ENCODE peak calls at places on chromosomes 7 and 10, in eight cellular contexts. D, F, X, K, I, M, Y and B are unnamed samples.

GRCh38 chr7:44293561-44294324 is 31.7 kb downstream of the CAMK2B start:
- DNase-seq in D (no peak), F (no peak), X (no peak), K (no peak), I (no peak), M (no peak), Y (no peak), B (no peak)

GRCh38 chr10:83522881-83523386 is 616.4 kb upstream of the GHITM start:
- DNase-seq in D (no peak), F (no peak), X (no peak), K (no peak), I (no peak), M (no peak), Y (no peak), B (no peak)

GRCh38 chr10:3763852-3764625 is 21.0 kb downstream of the KLF6 start:
- DNase-seq in D (no peak), F (no peak), X (peak), K (no peak), I (no peak), M (no peak), Y (no peak), B (no peak)

GRCh38 chr10:124735491-124736286 is 8.5 kb downstream of the FAM53B start:
- DNase-seq in D (no peak), F (no peak), X (no peak), K (no peak), I (no peak), M (no peak), Y (no peak), B (no peak)

GRCh38 chr7:1081931-1082401 is 5.9 kb upstream of the GPER1 start:
- DNase-seq in D (peak), F (peak), X (no peak), K (no peak), I (no peak), M (no peak), Y (peak), B (peak)

GRCh38 chr10:519055-519715 is 170.3 kb downstream of the DIP2C start:
- DNase-seq in D (no peak), F (no peak), X (no peak), K (no peak), I (no peak), M (no peak), Y (no peak), B (no peak)

GRCh38 chr10:77857272-77857671 is 69.3 kb downstream of the DLG5 start:
- DNase-seq in D (no peak), F (no peak), X (no peak), K (no peak), I (no peak), M (no peak), Y (no peak), B (no peak)

GRCh38 chr10:3622845-3623621 is 162.0 kb downstream of the KLF6 start:
- DNase-seq in D (no peak), F (no peak), X (peak), K (no peak), I (no peak), M (no peak), Y (no peak), B (no peak)

GRCh38 chr10:100725869-100726426 is 19.4 kb upstream of the PAX2 start:
- DNase-seq in D (no peak), F (no peak), X (no peak), K (no peak), I (no peak), M (no peak), Y (no peak), B (no peak)

GRCh38 chr7:16007911-16008310 is 321.4 kb upstream of the MEOX2 start:
- DNase-seq in D (no peak), F (no peak), X (no peak), K (no peak), I (no peak), M (no peak), Y (no peak), B (no peak)

GRCh38 chr10:124802313-124802675 is 675 bp downstream of the ABRAXAS2 start:
- DNase-seq in D (no peak), F (no peak), X (no peak), K (no peak), I (peak), M (no peak), Y (no peak), B (no peak)

GRCh38 chr7:102287082-102287464 is 405 bp downstream of the SH2B2 start:
- DNase-seq in D (no peak), F (no peak), X (no peak), K (no peak), I (no peak), M (no peak), Y (no peak), B (peak)

GRCh38 chr10:24360286-24361127 is 151.6 kb downstream of the KIAA1217 start:
- DNase-seq in D (peak), F (no peak), X (peak), K (no peak), I (no peak), M (no peak), Y (no peak), B (no peak)

GRCh38 chr7:90383422-90383821 is 19.8 kb upstream of the CLDN12 start:
- DNase-seq in D (no peak), F (no peak), X (peak), K (no peak), I (no peak), M (no peak), Y (no peak), B (no peak)

GRCh38 chr10:70456164-70456563 is 14.7 kb upstream of the NODAL start:
- DNase-seq in D (no peak), F (no peak), X (no peak), K (no peak), I (no peak), M (no peak), Y (no peak), B (no peak)

GRCh38 chr7:143408686-143409551 is at the start of gene EPHA1:
- DNase-seq in D (peak), F (no peak), X (no peak), K (no peak), I (peak), M (no peak), Y (no peak), B (peak)

GRCh38 chr7:158394936-158395335 is 192.7 kb downstream of the PTPRN2 start:
- DNase-seq in D (peak), F (no peak), X (no peak), K (no peak), I (peak), M (no peak), Y (no peak), B (peak)

GRCh38 chr7:20964214-20964613 is 177.5 kb upstream of the SP8 start:
- DNase-seq in D (no peak), F (peak), X (no peak), K (no peak), I (no peak), M (no peak), Y (peak), B (peak)

GRCh38 chr10:58514102-58514472 is 1.4 kb downstream of the BICC1 start:
- DNase-seq in D (no peak), F (no peak), X (no peak), K (no peak), I (no peak), M (no peak), Y (no peak), B (no peak)

GRCh38 chr10:132886211-132887099 is 55.9 kb downstream of the CFAP46 start:
- DNase-seq in D (no peak), F (no peak), X (no peak), K (no peak), I (no peak), M (no peak), Y (no peak), B (no peak)

GRCh38 chr10:70098271-70098670 is 34.4 kb downstream of the AIFM2 start:
- DNase-seq in D (no peak), F (no peak), X (no peak), K (no peak), I (no peak), M (no peak), Y (no peak), B (no peak)

GRCh38 chr10:101783736-101784118 is 481 bp upstream of the NPM3 start:
- DNase-seq in D (no peak), F (no peak), X (no peak), K (no peak), I (no peak), M (no peak), Y (no peak), B (no peak)

GRCh38 chr7:108396094-108396493 is 60.1 kb downstream of the NRCAM start:
- DNase-seq in D (no peak), F (no peak), X (no peak), K (no peak), I (no peak), M (no peak), Y (no peak), B (no peak)

GRCh38 chr7:30322656-30323355 is 38.4 kb downstream of the ZNRF2 start:
- DNase-seq in D (no peak), F (no peak), X (no peak), K (no peak), I (no peak), M (no peak), Y (no peak), B (no peak)